ENCODE peak calls at places on chromosomes 3 and 15, in four cellular contexts. D is heart left ventricle, S is dorsolateral prefrontal cortex, M is A549. T is an unnamed sample.

GRCh38 chr3:180802837-180803236 is 109.6 kb upstream of the FXR1 start:
- DNase-seq in D (no peak), S (no peak), M (no peak), T (no peak)

GRCh38 chr3:66073464-66074141 is 34.9 kb upstream of the MAGI1 start:
- DNase-seq in D (no peak), S (no peak), M (no peak), T (no peak)

GRCh38 chr15:75368689-75369239 is 357 bp upstream of the MAN2C1 start:
- DNase-seq in D (no peak), S (no peak), M (no peak), T (no peak)

GRCh38 chr3:114902691-114903101 is 244.4 kb downstream of the ZBTB20 start:
- DNase-seq in D (no peak), S (no peak), M (no peak), T (no peak)

GRCh38 chr3:149277338-149277813 is 55.7 kb upstream of the CP start:
- DNase-seq in D (no peak), S (no peak), M (peak; percentile 38), T (no peak)

GRCh38 chr3:12175844-12176453 is 17.2 kb upstream of the TIMP4 start:
- DNase-seq in D (peak; percentile 72), S (peak; percentile 70), M (peak; percentile 60), T (no peak)

GRCh38 chr3:149701206-149701976 is 43.6 kb upstream of the WWTR1 start:
- DNase-seq in D (no peak), S (no peak), M (no peak), T (no peak)

GRCh38 chr15:34953851-34954250 is 15.7 kb downstream of the AQR start:
- DNase-seq in D (no peak), S (no peak), M (no peak), T (no peak)

GRCh38 chr3:52404391-52404790 is 40.5 kb downstream of the SEMA3G start:
- DNase-seq in D (no peak), S (no peak), M (no peak), T (no peak)

GRCh38 chr3:196813903-196814302 is 53.8 kb upstream of the SENP5 start:
- DNase-seq in D (no peak), S (no peak), M (no peak), T (no peak)

GRCh38 chr3:115999598-115999997 is 376.3 kb downstream of the GAP43 start:
- DNase-seq in D (no peak), S (no peak), M (no peak), T (no peak)

GRCh38 chr3:43001094-43001553 is 22.0 kb downstream of the GASK1A start:
- DNase-seq in D (peak; percentile 89), S (peak; percentile 42), M (no peak), T (no peak)

GRCh38 chr3:44338828-44339127 is 212 bp downstream of the TCAIM start:
- DNase-seq in D (no peak), S (no peak), M (no peak), T (no peak)

GRCh38 chr15:25185156-25185710 is 230.4 kb downstream of the SNRPN start:
- DNase-seq in D (no peak), S (peak; percentile 21), M (no peak), T (no peak)

GRCh38 chr15:68844856-68845550 is 24.3 kb upstream of the ANP32A start:
- DNase-seq in D (no peak), S (no peak), M (no peak), T (no peak)

GRCh38 chr3:71309886-71310285 is 273.6 kb downstream of the FOXP1 start:
- DNase-seq in D (no peak), S (no peak), M (no peak), T (no peak)

GRCh38 chr3:22475665-22476064 is 724.7 kb upstream of the ZNF385D start:
- DNase-seq in D (no peak), S (no peak), M (no peak), T (no peak)

GRCh38 chr3:56874269-56874668 is 72.5 kb upstream of the ARHGEF3 start:
- DNase-seq in D (no peak), S (no peak), M (no peak), T (no peak)
- H3K27ac ChIP-seq in D (no peak overlapping the region), S (no peak overlapping the region), M (no peak overlapping the region), T (no peak overlapping the region)

DNA sequence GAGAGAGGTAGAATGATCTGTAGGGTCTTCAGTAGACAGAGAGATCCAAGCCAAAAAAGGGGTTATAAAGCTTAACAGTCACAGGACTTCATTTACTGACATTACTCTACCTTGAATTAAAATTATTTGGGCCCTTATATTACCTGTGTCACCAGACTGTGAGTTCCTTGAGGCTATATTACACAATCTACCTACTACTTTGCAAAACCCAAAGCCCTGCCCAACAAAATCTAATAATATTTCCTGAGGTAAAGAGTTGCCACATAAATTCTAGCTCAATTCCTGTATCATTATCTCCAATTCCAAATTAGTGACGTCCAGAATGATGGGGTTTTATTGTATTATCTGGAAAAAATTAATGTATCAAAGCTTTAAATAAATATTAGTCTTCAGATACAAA is 1.9 kb downstream of the UBR1 start:
- DNase-seq in D (no peak), S (no peak), M (no peak), T (no peak)
- H3K27ac ChIP-seq in D (no peak overlapping the region), S (no peak overlapping the region), M (no peak overlapping the region), T (no peak overlapping the region)

GRCh38 chr15:98863983-98864382 is 143.6 kb downstream of the PGPEP1L start:
- DNase-seq in D (no peak), S (no peak), M (no peak), T (no peak)

GRCh38 chr15:98861188-98861587 is 146.4 kb downstream of the PGPEP1L start:
- DNase-seq in D (no peak), S (no peak), M (no peak), T (no peak)

GRCh38 chr15:98859149-98859548 is 148.4 kb downstream of the PGPEP1L start:
- DNase-seq in D (no peak), S (no peak), M (no peak), T (no peak)

GRCh38 chr15:98858610-98859023 is 149.0 kb downstream of the PGPEP1L start:
- DNase-seq in D (no peak), S (no peak), M (no peak), T (no peak)

DNA sequence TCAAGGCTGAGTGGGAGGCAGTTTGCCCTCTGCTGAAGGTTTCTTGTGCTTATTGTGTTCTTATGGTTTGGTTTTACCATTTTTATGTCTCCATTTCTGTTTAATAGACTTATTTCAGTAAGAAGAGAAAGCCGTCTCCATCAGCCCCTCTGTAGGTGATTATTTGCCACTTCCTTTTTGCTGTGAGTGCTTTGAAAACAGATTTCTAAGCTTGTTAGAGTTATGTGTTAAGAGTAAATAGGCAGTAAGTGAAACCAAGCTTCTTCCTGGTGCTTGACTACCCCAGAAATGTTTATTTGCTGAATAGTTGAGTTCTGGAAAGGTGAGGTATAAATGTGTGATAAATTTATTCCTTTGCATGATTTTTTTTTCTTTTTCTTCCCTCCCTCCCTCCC is 146.9 kb downstream of the PGPEP1L start:
- DNase-seq in D (no peak), S (no peak), M (no peak), T (no peak)
- H3K27ac ChIP-seq in D (no peak overlapping the region), S (no peak overlapping the region), M (peak overlapping the region; percentile 97), T (no peak overlapping the region)

GRCh38 chr3:171691485-171691884 is 118.8 kb downstream of the PLD1 start:
- DNase-seq in D (no peak), S (no peak), M (no peak), T (no peak)
- H3K27ac ChIP-seq in D (no peak overlapping the region), S (no peak overlapping the region), M (no peak overlapping the region), T (no peak overlapping the region)

GRCh38 chr15:45454825-45455224 is 67.7 kb downstream of the SLC30A4 start:
- DNase-seq in D (peak; percentile 57), S (peak; percentile 45), M (peak; percentile 59), T (no peak)

GRCh38 chr15:45456212-45457106 is 66.1 kb downstream of the SLC30A4 start:
- DNase-seq in D (no peak), S (no peak), M (peak; percentile 89), T (no peak)

GRCh38 chr15:45457215-45457614 is 65.3 kb downstream of the SLC30A4 start:
- DNase-seq in D (no peak), S (no peak), M (no peak), T (no peak)

GRCh38 chr15:45458746-45459403 is 63.7 kb downstream of the SLC30A4 start:
- DNase-seq in D (peak; percentile 56), S (peak; percentile 69), M (no peak), T (peak; percentile 45)

DNA sequence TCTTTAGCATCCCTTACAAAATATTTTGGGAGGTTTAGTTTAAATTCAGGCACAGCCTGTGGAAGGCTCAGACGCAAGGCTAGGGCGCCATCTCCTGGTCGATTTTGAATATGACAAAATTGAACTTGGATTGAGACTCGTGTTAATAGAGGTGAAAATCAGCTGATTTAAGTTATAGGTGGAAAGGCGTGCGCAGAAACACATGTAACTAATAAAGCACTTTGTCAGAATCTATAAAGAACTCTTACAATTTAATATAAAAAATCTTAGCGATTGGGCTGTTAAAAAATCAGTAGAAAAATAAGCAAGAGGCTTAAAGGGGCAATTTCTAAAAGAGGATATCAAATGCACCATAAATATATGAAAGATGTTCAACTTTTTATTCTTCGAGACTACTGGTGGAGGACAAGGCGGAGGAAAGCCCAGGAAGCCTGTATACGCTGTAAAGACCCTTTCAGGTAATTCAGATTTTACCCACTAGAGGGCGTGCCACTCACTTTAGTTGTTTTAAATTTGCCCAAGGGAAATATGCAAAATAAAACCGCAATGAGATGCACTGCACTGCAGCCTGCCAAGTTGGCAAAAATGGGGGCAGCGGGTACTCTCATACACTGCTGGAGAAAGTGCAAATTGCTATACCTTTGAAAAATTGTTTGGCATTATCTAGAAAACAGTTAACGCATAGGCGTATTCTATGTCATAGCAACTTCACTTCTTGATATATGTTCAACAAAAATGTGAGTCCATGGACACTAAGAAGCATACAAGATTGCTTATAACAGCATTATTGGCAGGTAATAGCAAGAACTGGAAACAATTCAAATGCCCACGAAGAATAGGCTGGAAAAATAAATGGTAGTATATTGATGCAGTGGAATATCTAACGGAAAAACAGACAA is 64.7 kb downstream of the SLC30A4 start:
- DNase-seq in D (peak; percentile 53), S (peak; percentile 59), M (peak; percentile 41), T (no peak)
- H3K27ac ChIP-seq in D (no peak overlapping the region), S (peak overlapping the region; percentile 91), M (peak overlapping the region; percentile 84), T (peak overlapping the region; percentile 79)

GRCh38 chr3:108822167-108822897 is at the start of gene TRAT1:
- DNase-seq in D (no peak), S (no peak), M (no peak), T (no peak)
- H3K27ac ChIP-seq in D (no peak within 1 kb of the TSS), S (no peak within 1 kb of the TSS), M (no peak within 1 kb of the TSS), T (no peak within 1 kb of the TSS)

T was measured in caudate nucleus.